ENCODE peak calls at places on chromosomes 13 and 19, in seven cellular contexts. R, E, B, S, P, D and Z are unnamed samples.

GRCh38 chr13:23679214-23679613 is 109.0 kb downstream of the TNFRSF19 start:
- DNase-seq in D (no peak), B (no peak), P (no peak), E (no peak), R (no peak), S (no peak), Z (no peak)

GRCh38 chr13:76711515-76712182 is 174.6 kb downstream of the KCTD12 start:
- DNase-seq in B (no peak), D (no peak), R (no peak), P (no peak), E (no peak), S (no peak), Z (no peak)

GRCh38 chr19:913080-913748 is at the start of gene R3HDM4:
- DNase-seq in E (no peak), S (peak; percentile 96), R (no peak), D (peak; percentile 84), P (peak; percentile 82), B (no peak), Z (no peak)

GRCh38 chr13:99269627-99270252 is 11.6 kb upstream of the GPR18 start:
- DNase-seq in E (peak; percentile 25), P (no peak), S (peak; percentile 17), D (no peak), B (peak; percentile 38), R (no peak), Z (peak; percentile 2)

GRCh38 chr19:39327990-39328705 is 7.5 kb upstream of the LRFN1 start:
- DNase-seq in B (no peak), P (peak; percentile 99), S (peak; percentile 84), R (no peak), E (peak; percentile 22), D (peak; percentile 80), Z (peak; percentile 97)

GRCh38 chr13:110475117-110475516 is 86.4 kb downstream of the RAB20 start:
- DNase-seq in B (no peak), E (no peak), S (no peak), D (no peak), P (no peak), R (no peak), Z (no peak)

GRCh38 chr19:5588906-5589676 is 21.3 kb upstream of the TINCR start:
- DNase-seq in D (no peak), S (peak; percentile 17), R (no peak), E (no peak), P (no peak), B (no peak), Z (no peak)

GRCh38 chr13:45073809-45074208 is 46.5 kb upstream of the GTF2F2 start:
- DNase-seq in P (peak; percentile 49), E (no peak), D (no peak), S (no peak), B (peak; percentile 7), R (no peak), Z (no peak)

GRCh38 chr13:44842158-44842557 is 147.1 kb downstream of the NUFIP1 start:
- DNase-seq in R (no peak), D (no peak), S (no peak), E (no peak), P (no peak), B (no peak), Z (no peak)

GRCh38 chr19:6278740-6279619 is 795 bp downstream of the MLLT1 start:
- DNase-seq in E (no peak), P (peak; percentile 52), S (no peak), B (no peak), R (no peak), D (peak; percentile 24), Z (no peak)

GRCh38 chr13:51557875-51558604 is 26.2 kb upstream of the WDFY2 start:
- DNase-seq in E (no peak), S (no peak), B (no peak), P (no peak), R (no peak), D (no peak), Z (no peak)

GRCh38 chr13:113364933-113365371 is 1.0 kb upstream of the GRTP1 start:
- DNase-seq in E (no peak), S (peak; percentile 57), P (no peak), R (no peak), B (no peak), D (no peak), Z (no peak)

GRCh38 chr19:7924651-7925170 is 1.2 kb downstream of the CTXN1 start:
- DNase-seq in S (no peak), B (no peak), D (no peak), P (peak; percentile 62), R (no peak), E (no peak), Z (no peak)

GRCh38 chr19:7898967-7899366 is 4.7 kb upstream of the MAP2K7 start:
- DNase-seq in R (no peak), E (no peak), P (no peak), D (no peak), S (no peak), B (no peak), Z (no peak)

GRCh38 chr13:113589251-113589960 is 4.9 kb downstream of the TFDP1 start:
- DNase-seq in E (no peak), D (no peak), R (no peak), B (no peak), S (no peak), P (peak; percentile 33), Z (no peak)

GRCh38 chr19:1563251-1563650 is 4.9 kb downstream of the MEX3D start:
- DNase-seq in P (no peak), S (no peak), R (no peak), E (no peak), D (no peak), B (no peak), Z (no peak)

GRCh38 chr19:41351339-41352245 is 2.1 kb downstream of the TGFB1 start:
- DNase-seq in S (peak; percentile 62), B (no peak), P (peak; percentile 78), R (no peak), E (no peak), D (peak; percentile 89), Z (no peak)

GRCh38 chr19:46926201-46927071 is 65.6 kb downstream of the ARHGAP35 start:
- DNase-seq in B (no peak), P (no peak), S (no peak), E (no peak), R (no peak), D (no peak), Z (no peak)
- TF ChIP-seq SIN3A in B (no peak), P (no peak), S (no peak), E (no peak), R (no peak), D (no peak), Z (no peak)

GRCh38 chr19:49440439-49441209 is 703 bp downstream of the SLC17A7 start:
- DNase-seq in B (no peak), S (no peak), E (no peak), R (no peak), P (no peak), D (no peak), Z (no peak)

GRCh38 chr19:49437231-49437630 is 4.1 kb downstream of the SLC17A7 start:
- DNase-seq in B (no peak), D (no peak), R (no peak), S (peak; percentile 69), P (no peak), E (no peak), Z (no peak)

GRCh38 chr19:49439841-49440240 is 1.5 kb downstream of the SLC17A7 start:
- DNase-seq in S (no peak), P (no peak), E (no peak), B (no peak), D (no peak), R (no peak), Z (no peak)

GRCh38 chr19:49436381-49437017 is 4.8 kb downstream of the SLC17A7 start:
- DNase-seq in E (no peak), S (peak; percentile 84), D (peak; percentile 89), B (no peak), R (no peak), P (peak; percentile 100), Z (no peak)

GRCh38 chr19:49438261-49438660 is 3.1 kb downstream of the SLC17A7 start:
- DNase-seq in B (no peak), E (no peak), R (no peak), S (no peak), D (no peak), P (no peak), Z (no peak)
- TF ChIP-seq SIN3A in B (no peak), E (no peak), R (no peak), S (no peak), D (no peak), P (no peak), Z (no peak)

GRCh38 chr13:63092461-63092860 is 1676.8 kb upstream of the PCDH20 start:
- DNase-seq in E (no peak), D (no peak), P (no peak), B (no peak), S (no peak), R (no peak), Z (no peak)
- TF ChIP-seq SIN3A in E (no peak), D (no peak), P (no peak), B (no peak), S (no peak), R (no peak), Z (no peak)

GRCh38 chr19:53161123-53161522 is 2.3 kb upstream of the ZNF347 start:
- DNase-seq in P (no peak), B (no peak), E (no peak), R (no peak), S (no peak), D (peak; percentile 87), Z (no peak)

GRCh38 chr19:53160350-53160749 is 1.5 kb upstream of the ZNF347 start:
- DNase-seq in D (no peak), B (no peak), S (no peak), R (no peak), E (no peak), P (no peak), Z (no peak)

GRCh38 chr19:53157601-53158000 is 1.3 kb downstream of the ZNF347 start:
- DNase-seq in E (no peak), B (no peak), S (peak; percentile 20), R (no peak), D (no peak), P (peak; percentile 47), Z (no peak)

GRCh38 chr19:53156888-53157287 is 2.0 kb downstream of the ZNF347 start:
- DNase-seq in B (no peak), D (no peak), E (no peak), S (no peak), P (no peak), R (no peak), Z (no peak)

DNA sequence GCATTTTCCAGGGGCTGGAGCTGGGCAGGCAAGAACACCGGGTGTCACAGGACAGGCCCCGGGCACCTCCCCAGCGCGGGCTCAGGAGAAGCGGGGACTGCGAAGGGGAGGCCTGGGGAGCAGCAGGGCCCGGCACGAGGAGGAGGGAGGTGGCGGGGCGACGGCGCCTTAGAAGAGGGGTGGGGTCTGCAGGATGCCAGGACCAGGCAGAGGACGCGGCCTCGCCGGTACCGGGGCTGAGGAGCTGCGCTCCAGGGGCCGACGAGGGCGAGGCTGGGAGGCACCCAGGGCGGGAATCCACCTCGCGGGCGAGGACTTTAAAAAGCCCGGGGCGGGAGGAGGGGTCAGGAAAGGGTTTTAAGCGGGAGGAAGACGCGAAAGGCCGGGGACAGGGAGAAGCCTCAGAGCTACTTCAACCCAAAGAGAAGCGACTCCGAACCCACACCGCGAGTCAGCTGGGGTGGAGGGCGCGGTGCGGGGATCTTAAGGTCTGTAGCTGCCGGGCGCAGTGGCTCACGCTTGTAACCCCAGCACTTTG is 665 bp downstream of the ZNF347 start:
- DNase-seq in R (no peak), S (peak; percentile 58), E (no peak), B (no peak), P (peak; percentile 65), D (peak; percentile 21), Z (no peak)
- TF ChIP-seq SIN3A in R (no peak), S (no peak), E (no peak), B (no peak), P (no peak), D (no peak), Z (no peak)